ENCODE peak calls at places on chromosome 1, in ten cellular contexts. One of them, this sample, is unnamed.

GRCh38 chr1:29399465-29399864 is 163.1 kb downstream of the PTPRU start:
- DNase-seq in left colon: no peak
- DNase-seq in activated naive CD8-positive, alpha-beta T cell treated with anti-CD3 and anti-CD28 coated beads, Interleukin-2, amount 10 ng/mL, durations not matched to agents 7 days and 5 days: no peak
- DNase-seq in progenitor cell of endocrine pancreas: no peak
- DNase-seq in ovary: no peak
- DNase-seq in DMS153: no peak
- DNase-seq in GM13977: no peak
- DNase-seq in EH: no peak
- DNase-seq in epithelial cell of esophagus: no peak
- DNase-seq in EL: no peak
- DNase-seq in this sample: no peak

GRCh38 chr1:156439036-156439435 is 61.5 kb downstream of the MEF2D start:
- DNase-seq in left colon: no peak
- DNase-seq in activated naive CD8-positive, alpha-beta T cell treated with anti-CD3 and anti-CD28 coated beads, Interleukin-2, amount 10 ng/mL, durations not matched to agents 7 days and 5 days: no peak
- DNase-seq in progenitor cell of endocrine pancreas: no peak
- DNase-seq in ovary: no peak
- DNase-seq in DMS153: no peak
- DNase-seq in GM13977: no peak
- DNase-seq in EH: no peak
- DNase-seq in epithelial cell of esophagus: no peak
- DNase-seq in EL: no peak
- DNase-seq in this sample: no peak

GRCh38 chr1:168683871-168684270 is 45.1 kb downstream of the DPT start:
- DNase-seq in left colon: no peak
- DNase-seq in activated naive CD8-positive, alpha-beta T cell treated with anti-CD3 and anti-CD28 coated beads, Interleukin-2, amount 10 ng/mL, durations not matched to agents 7 days and 5 days: no peak
- DNase-seq in progenitor cell of endocrine pancreas: no peak
- DNase-seq in ovary: no peak
- DNase-seq in DMS153: no peak
- DNase-seq in GM13977: no peak
- DNase-seq in EH: no peak
- DNase-seq in epithelial cell of esophagus: no peak
- DNase-seq in EL: no peak
- DNase-seq in this sample: no peak

GRCh38 chr1:188295157-188295556 is 1466.4 kb downstream of the PLA2G4A start:
- DNase-seq in left colon: no peak
- DNase-seq in activated naive CD8-positive, alpha-beta T cell treated with anti-CD3 and anti-CD28 coated beads, Interleukin-2, amount 10 ng/mL, durations not matched to agents 7 days and 5 days: no peak
- DNase-seq in progenitor cell of endocrine pancreas: no peak
- DNase-seq in ovary: no peak
- DNase-seq in DMS153: no peak
- DNase-seq in GM13977: no peak
- DNase-seq in EH: no peak
- DNase-seq in epithelial cell of esophagus: no peak
- DNase-seq in EL: no peak
- DNase-seq in this sample: no peak

GRCh38 chr1:96214982-96215381 is 506.6 kb upstream of the PTBP2 start:
- DNase-seq in left colon: no peak
- DNase-seq in activated naive CD8-positive, alpha-beta T cell treated with anti-CD3 and anti-CD28 coated beads, Interleukin-2, amount 10 ng/mL, durations not matched to agents 7 days and 5 days: no peak
- DNase-seq in progenitor cell of endocrine pancreas: no peak
- DNase-seq in ovary: no peak
- DNase-seq in DMS153: no peak
- DNase-seq in GM13977: no peak
- DNase-seq in EH: no peak
- DNase-seq in epithelial cell of esophagus: no peak
- DNase-seq in EL: no peak
- DNase-seq in this sample: peak

GRCh38 chr1:24417681-24418080 is 2.1 kb downstream of the NIPAL3 start:
- DNase-seq in left colon: no peak
- DNase-seq in activated naive CD8-positive, alpha-beta T cell treated with anti-CD3 and anti-CD28 coated beads, Interleukin-2, amount 10 ng/mL, durations not matched to agents 7 days and 5 days: no peak
- DNase-seq in progenitor cell of endocrine pancreas: no peak
- DNase-seq in ovary: no peak
- DNase-seq in DMS153: no peak
- DNase-seq in GM13977: no peak
- DNase-seq in EH: peak
- DNase-seq in epithelial cell of esophagus: peak
- DNase-seq in EL: peak
- DNase-seq in this sample: peak

GRCh38 chr1:11478571-11479374 is at the start of gene DISP3:
- DNase-seq in left colon: peak
- DNase-seq in activated naive CD8-positive, alpha-beta T cell treated with anti-CD3 and anti-CD28 coated beads, Interleukin-2, amount 10 ng/mL, durations not matched to agents 7 days and 5 days: peak
- DNase-seq in progenitor cell of endocrine pancreas: peak
- DNase-seq in ovary: peak
- DNase-seq in DMS153: peak
- DNase-seq in GM13977: peak
- DNase-seq in EH: peak
- DNase-seq in epithelial cell of esophagus: peak
- DNase-seq in EL: peak
- DNase-seq in this sample: peak

GRCh38 chr1:150237746-150238145 is 1.8 kb upstream of the ANP32E start:
- DNase-seq in left colon: no peak
- DNase-seq in activated naive CD8-positive, alpha-beta T cell treated with anti-CD3 and anti-CD28 coated beads, Interleukin-2, amount 10 ng/mL, durations not matched to agents 7 days and 5 days: no peak
- DNase-seq in progenitor cell of endocrine pancreas: no peak
- DNase-seq in ovary: peak
- DNase-seq in DMS153: no peak
- DNase-seq in GM13977: no peak
- DNase-seq in EH: no peak
- DNase-seq in epithelial cell of esophagus: no peak
- DNase-seq in EL: no peak
- DNase-seq in this sample: no peak

GRCh38 chr1:37032660-37033354 is 1.5 kb downstream of the GRIK3 start:
- DNase-seq in left colon: no peak
- DNase-seq in activated naive CD8-positive, alpha-beta T cell treated with anti-CD3 and anti-CD28 coated beads, Interleukin-2, amount 10 ng/mL, durations not matched to agents 7 days and 5 days: no peak
- DNase-seq in progenitor cell of endocrine pancreas: no peak
- DNase-seq in ovary: no peak
- DNase-seq in DMS153: no peak
- DNase-seq in GM13977: peak
- DNase-seq in EH: no peak
- DNase-seq in epithelial cell of esophagus: no peak
- DNase-seq in EL: no peak
- DNase-seq in this sample: peak

GRCh38 chr1:13808729-13809131 is 108.7 kb downstream of the PRDM2 start:
- DNase-seq in left colon: no peak
- DNase-seq in activated naive CD8-positive, alpha-beta T cell treated with anti-CD3 and anti-CD28 coated beads, Interleukin-2, amount 10 ng/mL, durations not matched to agents 7 days and 5 days: no peak
- DNase-seq in progenitor cell of endocrine pancreas: no peak
- DNase-seq in ovary: peak
- DNase-seq in DMS153: no peak
- DNase-seq in GM13977: no peak
- DNase-seq in EH: peak
- DNase-seq in epithelial cell of esophagus: peak
- DNase-seq in EL: peak
- DNase-seq in this sample: peak

GRCh38 chr1:14238472-14239059 is 359.9 kb upstream of the KAZN start:
- DNase-seq in left colon: peak
- DNase-seq in activated naive CD8-positive, alpha-beta T cell treated with anti-CD3 and anti-CD28 coated beads, Interleukin-2, amount 10 ng/mL, durations not matched to agents 7 days and 5 days: no peak
- DNase-seq in progenitor cell of endocrine pancreas: no peak
- DNase-seq in ovary: no peak
- DNase-seq in DMS153: no peak
- DNase-seq in GM13977: no peak
- DNase-seq in EH: no peak
- DNase-seq in epithelial cell of esophagus: no peak
- DNase-seq in EL: no peak
- DNase-seq in this sample: no peak

GRCh38 chr1:22388666-22389455 is 62.8 kb upstream of the ZBTB40 start:
- DNase-seq in left colon: no peak
- DNase-seq in activated naive CD8-positive, alpha-beta T cell treated with anti-CD3 and anti-CD28 coated beads, Interleukin-2, amount 10 ng/mL, durations not matched to agents 7 days and 5 days: no peak
- DNase-seq in progenitor cell of endocrine pancreas: no peak
- DNase-seq in ovary: no peak
- DNase-seq in DMS153: no peak
- DNase-seq in GM13977: no peak
- DNase-seq in EH: peak
- DNase-seq in epithelial cell of esophagus: peak
- DNase-seq in EL: peak
- DNase-seq in this sample: peak

GRCh38 chr1:94805912-94806311 is 14.2 kb upstream of the SLC44A3 start:
- DNase-seq in left colon: peak
- DNase-seq in activated naive CD8-positive, alpha-beta T cell treated with anti-CD3 and anti-CD28 coated beads, Interleukin-2, amount 10 ng/mL, durations not matched to agents 7 days and 5 days: peak
- DNase-seq in progenitor cell of endocrine pancreas: peak
- DNase-seq in ovary: peak
- DNase-seq in DMS153: no peak
- DNase-seq in GM13977: peak
- DNase-seq in EH: peak
- DNase-seq in epithelial cell of esophagus: peak
- DNase-seq in EL: peak
- DNase-seq in this sample: peak

GRCh38 chr1:15146142-15146541 is 7.4 kb upstream of the TMEM51 start:
- DNase-seq in left colon: no peak
- DNase-seq in activated naive CD8-positive, alpha-beta T cell treated with anti-CD3 and anti-CD28 coated beads, Interleukin-2, amount 10 ng/mL, durations not matched to agents 7 days and 5 days: no peak
- DNase-seq in progenitor cell of endocrine pancreas: no peak
- DNase-seq in ovary: no peak
- DNase-seq in DMS153: no peak
- DNase-seq in GM13977: no peak
- DNase-seq in EH: no peak
- DNase-seq in epithelial cell of esophagus: no peak
- DNase-seq in EL: no peak
- DNase-seq in this sample: no peak

GRCh38 chr1:17574502-17574901 is 35.0 kb downstream of the ARHGEF10L start:
- DNase-seq in left colon: peak
- DNase-seq in activated naive CD8-positive, alpha-beta T cell treated with anti-CD3 and anti-CD28 coated beads, Interleukin-2, amount 10 ng/mL, durations not matched to agents 7 days and 5 days: no peak
- DNase-seq in progenitor cell of endocrine pancreas: no peak
- DNase-seq in ovary: no peak
- DNase-seq in DMS153: peak
- DNase-seq in GM13977: no peak
- DNase-seq in EH: no peak
- DNase-seq in epithelial cell of esophagus: no peak
- DNase-seq in EL: no peak
- DNase-seq in this sample: no peak

GRCh38 chr1:188937965-188938551 is 1539.6 kb downstream of the BRINP3 start:
- DNase-seq in left colon: no peak
- DNase-seq in activated naive CD8-positive, alpha-beta T cell treated with anti-CD3 and anti-CD28 coated beads, Interleukin-2, amount 10 ng/mL, durations not matched to agents 7 days and 5 days: no peak
- DNase-seq in progenitor cell of endocrine pancreas: no peak
- DNase-seq in ovary: no peak
- DNase-seq in DMS153: no peak
- DNase-seq in GM13977: no peak
- DNase-seq in EH: no peak
- DNase-seq in epithelial cell of esophagus: no peak
- DNase-seq in EL: peak
- DNase-seq in this sample: no peak

GRCh38 chr1:244231193-244231571 is 180.1 kb downstream of the ZBTB18 start:
- DNase-seq in left colon: no peak
- DNase-seq in activated naive CD8-positive, alpha-beta T cell treated with anti-CD3 and anti-CD28 coated beads, Interleukin-2, amount 10 ng/mL, durations not matched to agents 7 days and 5 days: no peak
- DNase-seq in progenitor cell of endocrine pancreas: no peak
- DNase-seq in ovary: no peak
- DNase-seq in DMS153: no peak
- DNase-seq in GM13977: no peak
- DNase-seq in EH: peak
- DNase-seq in epithelial cell of esophagus: peak
- DNase-seq in EL: peak
- DNase-seq in this sample: peak

GRCh38 chr1:231938211-231938610 is 311.6 kb downstream of the DISC1 start:
- DNase-seq in left colon: no peak
- DNase-seq in activated naive CD8-positive, alpha-beta T cell treated with anti-CD3 and anti-CD28 coated beads, Interleukin-2, amount 10 ng/mL, durations not matched to agents 7 days and 5 days: no peak
- DNase-seq in progenitor cell of endocrine pancreas: no peak
- DNase-seq in ovary: no peak
- DNase-seq in DMS153: no peak
- DNase-seq in GM13977: no peak
- DNase-seq in EH: no peak
- DNase-seq in epithelial cell of esophagus: no peak
- DNase-seq in EL: no peak
- DNase-seq in this sample: no peak

GRCh38 chr1:64745181-64745985 is 508 bp downstream of the RAVER2 start:
- DNase-seq in left colon: peak
- DNase-seq in activated naive CD8-positive, alpha-beta T cell treated with anti-CD3 and anti-CD28 coated beads, Interleukin-2, amount 10 ng/mL, durations not matched to agents 7 days and 5 days: no peak
- DNase-seq in progenitor cell of endocrine pancreas: peak
- DNase-seq in ovary: peak
- DNase-seq in DMS153: no peak
- DNase-seq in GM13977: peak
- DNase-seq in EH: peak
- DNase-seq in epithelial cell of esophagus: peak
- DNase-seq in EL: peak
- DNase-seq in this sample: peak

GRCh38 chr1:108053291-108054023 is 88.5 kb upstream of the VAV3 start:
- DNase-seq in left colon: no peak
- DNase-seq in activated naive CD8-positive, alpha-beta T cell treated with anti-CD3 and anti-CD28 coated beads, Interleukin-2, amount 10 ng/mL, durations not matched to agents 7 days and 5 days: no peak
- DNase-seq in progenitor cell of endocrine pancreas: no peak
- DNase-seq in ovary: no peak
- DNase-seq in DMS153: no peak
- DNase-seq in GM13977: no peak
- DNase-seq in EH: no peak
- DNase-seq in epithelial cell of esophagus: peak
- DNase-seq in EL: no peak
- DNase-seq in this sample: peak

GRCh38 chr1:36846366-36846765 is 187.9 kb downstream of the GRIK3 start:
- DNase-seq in left colon: no peak
- DNase-seq in activated naive CD8-positive, alpha-beta T cell treated with anti-CD3 and anti-CD28 coated beads, Interleukin-2, amount 10 ng/mL, durations not matched to agents 7 days and 5 days: no peak
- DNase-seq in progenitor cell of endocrine pancreas: no peak
- DNase-seq in ovary: no peak
- DNase-seq in DMS153: no peak
- DNase-seq in GM13977: no peak
- DNase-seq in EH: no peak
- DNase-seq in epithelial cell of esophagus: no peak
- DNase-seq in EL: no peak
- DNase-seq in this sample: no peak

GRCh38 chr1:169890761-169891538 is 2.7 kb downstream of the SCYL3 start:
- DNase-seq in left colon: no peak
- DNase-seq in activated naive CD8-positive, alpha-beta T cell treated with anti-CD3 and anti-CD28 coated beads, Interleukin-2, amount 10 ng/mL, durations not matched to agents 7 days and 5 days: no peak
- DNase-seq in progenitor cell of endocrine pancreas: no peak
- DNase-seq in ovary: no peak
- DNase-seq in DMS153: no peak
- DNase-seq in GM13977: peak
- DNase-seq in EH: peak
- DNase-seq in epithelial cell of esophagus: peak
- DNase-seq in EL: no peak
- DNase-seq in this sample: no peak

This sample was measured in GM23248.